ENCODE peak calls at places on chromosomes 11 and 22, in nine cellular contexts. W is activated CD4-positive, alpha-beta T cell treated with anti-CD3 and anti-CD28 coated beads, Interleukin-2, amount 50 U/mL, for 48 hours; H is activated naive CD4-positive, alpha-beta T cell treated with anti-CD3 and anti-CD28 coated beads, Interleukin-2, amount 50 U/mL, for 72 hours; X is NCI-H2081; Z is GM13976; G is body of pancreas; M is DMS 273 treated with DMSO at 0.1 percent for 48 hours; V is NCI-H774; P is SHP77. F is an unnamed sample.

GRCh38 chr22:49825944-49826602 is 1.6 kb downstream of the BRD1 start:
- DNase-seq in W (peak), H (no peak), X (no peak), Z (no peak), G (no peak), M (no peak), V (no peak), P (no peak), F (peak)

GRCh38 chr11:75475767-75476650 is 43.0 kb upstream of the KLHL35 start:
- DNase-seq in W (no peak), H (no peak), X (peak), Z (no peak), G (peak), M (peak), V (no peak), P (peak), F (peak)

GRCh38 chr11:118224512-118225180 is at the start of gene JAML:
- DNase-seq in W (peak), H (no peak), X (no peak), Z (no peak), G (peak), M (no peak), V (no peak), P (no peak), F (peak)

GRCh38 chr11:96315476-96315875 is 27.5 kb downstream of the MAML2 start:
- DNase-seq in W (no peak), H (no peak), X (no peak), Z (no peak), G (no peak), M (no peak), V (no peak), P (no peak), F (no peak)

GRCh38 chr11:120863359-120863758 is 160.5 kb upstream of the TBCEL start:
- DNase-seq in W (no peak), H (no peak), X (no peak), Z (no peak), G (no peak), M (no peak), V (no peak), P (no peak), F (no peak)

GRCh38 chr11:64358907-64359711 is at the start of gene RPS6KA4:
- DNase-seq in W (peak), H (peak), X (peak), Z (peak), G (peak), M (no peak), V (peak), P (no peak), F (peak)

GRCh38 chr22:44199164-44199563 is 18.4 kb downstream of the PARVG start:
- DNase-seq in W (no peak), H (no peak), X (no peak), Z (no peak), G (no peak), M (no peak), V (no peak), P (no peak), F (no peak)

GRCh38 chr22:43152355-43153071 is 1.2 kb downstream of the TSPO start:
- DNase-seq in W (peak), H (peak), X (peak), Z (no peak), G (peak), M (no peak), V (no peak), P (no peak), F (peak)

GRCh38 chr22:37661160-37661924 is 2.8 kb downstream of the PDXP start:
- DNase-seq in W (no peak), H (no peak), X (peak), Z (no peak), G (peak), M (peak), V (peak), P (peak), F (peak)

GRCh38 chr11:74677131-74677530 is 54.1 kb downstream of the CHRDL2 start:
- DNase-seq in W (no peak), H (peak), X (no peak), Z (peak), G (no peak), M (no peak), V (no peak), P (no peak), F (no peak)

GRCh38 chr22:37983860-37984791 is at the start of gene SOX10:
- DNase-seq in W (no peak), H (no peak), X (no peak), Z (no peak), G (no peak), M (no peak), V (no peak), P (no peak), F (no peak)

GRCh38 chr11:116300252-116300651 is 472.5 kb downstream of the BUD13 start:
- DNase-seq in W (no peak), H (no peak), X (peak), Z (no peak), G (no peak), M (no peak), V (no peak), P (no peak), F (no peak)

GRCh38 chr22:42310301-42310981 is 40.0 kb upstream of the TCF20 start:
- DNase-seq in W (no peak), H (no peak), X (no peak), Z (no peak), G (no peak), M (no peak), V (no peak), P (no peak), F (no peak)

GRCh38 chr22:29733362-29734322 is 13.8 kb downstream of the CABP7 start:
- DNase-seq in W (no peak), H (no peak), X (peak), Z (no peak), G (peak), M (no peak), V (peak), P (peak), F (no peak)

GRCh38 chr11:108551653-108552462 is 41.7 kb downstream of the EXPH5 start:
- DNase-seq in W (no peak), H (no peak), X (no peak), Z (no peak), G (no peak), M (no peak), V (no peak), P (no peak), F (no peak)

GRCh38 chr11:44424841-44425240 is 114.9 kb upstream of the ALX4 start:
- DNase-seq in W (no peak), H (no peak), X (no peak), Z (no peak), G (no peak), M (no peak), V (no peak), P (no peak), F (no peak)

GRCh38 chr11:720642-721346 is 14.8 kb downstream of the EPS8L2 start:
- DNase-seq in W (peak), H (no peak), X (no peak), Z (peak), G (no peak), M (no peak), V (no peak), P (no peak), F (no peak)

GRCh38 chr11:14672635-14673034 is 29.0 kb downstream of the PDE3B start:
- DNase-seq in W (no peak), H (no peak), X (no peak), Z (no peak), G (no peak), M (no peak), V (no peak), P (no peak), F (no peak)

GRCh38 chr22:44391481-44392445 is 79.0 kb upstream of the SHISAL1 start:
- DNase-seq in W (no peak), H (peak), X (no peak), Z (no peak), G (no peak), M (no peak), V (no peak), P (no peak), F (no peak)

GRCh38 chr11:36051235-36052072 is 107.6 kb downstream of the LDLRAD3 start:
- DNase-seq in W (no peak), H (no peak), X (no peak), Z (no peak), G (no peak), M (no peak), V (no peak), P (no peak), F (no peak)

GRCh38 chr11:82268627-82269026 is 465.0 kb downstream of the FAM181B start:
- DNase-seq in W (no peak), H (no peak), X (no peak), Z (no peak), G (no peak), M (no peak), V (no peak), P (no peak), F (no peak)

GRCh38 chr11:122127020-122127419 is 11.0 kb upstream of the BLID start:
- DNase-seq in W (no peak), H (no peak), X (no peak), Z (no peak), G (no peak), M (no peak), V (no peak), P (no peak), F (no peak)

GRCh38 chr11:134364261-134364660 is 32.5 kb downstream of the GLB1L2 start:
- DNase-seq in W (no peak), H (no peak), X (no peak), Z (no peak), G (no peak), M (no peak), V (no peak), P (no peak), F (no peak)

GRCh38 chr11:17473071-17473744 is 3.4 kb downstream of the ABCC8 start:
- DNase-seq in W (no peak), H (no peak), X (no peak), Z (no peak), G (no peak), M (peak), V (no peak), P (peak), F (no peak)

GRCh38 chr11:41665633-41666032 is 206.2 kb upstream of the LRRC4C start:
- DNase-seq in W (no peak), H (no peak), X (no peak), Z (no peak), G (no peak), M (no peak), V (no peak), P (no peak), F (no peak)

GRCh38 chr11:62665630-62666258 is 632 bp downstream of the CSKMT start:
- DNase-seq in W (peak), H (no peak), X (peak), Z (peak), G (peak), M (no peak), V (peak), P (no peak), F (peak)

GRCh38 chr11:65777241-65777640 is 3.5 kb downstream of the AP5B1 start:
- DNase-seq in W (no peak), H (no peak), X (no peak), Z (no peak), G (no peak), M (no peak), V (no peak), P (no peak), F (no peak)

GRCh38 chr22:43554259-43554636 is 142.4 kb downstream of the MPPED1 start:
- DNase-seq in W (no peak), H (no peak), X (no peak), Z (no peak), G (no peak), M (no peak), V (no peak), P (no peak), F (no peak)

F was measured in activated CD8-positive, alpha-beta T cell treated with anti-CD3 and anti-CD28 coated beads for 36 hours.